ENCODE peak calls at places on chromosome 11, in eight cellular contexts. E is adrenal gland; B is activated naive CD8-positive, alpha-beta T cell treated with anti-CD3 and anti-CD28 coated beads, Interleukin-2, amount 10 ng/mL, durations not matched to agents 7 days and 5 days; V is CD4-positive, CD25-positive, alpha-beta regulatory T cell; S is NCI-H2029 treated with DMSO at 0.1 percent for 48 hours; F is activated CD4-positive, alpha-beta T cell treated with anti-CD3 and anti-CD28 coated beads for 48 hours; D is GM12865; K is AG10803. J is an unnamed sample.

GRCh38 chr11:102476069-102476468 is 23.5 kb upstream of the TMEM123 start:
- DNase-seq in S (no peak), V (no peak), B (no peak), E (no peak), K (peak), D (no peak), F (no peak), J (no peak)

GRCh38 chr11:86183694-86184093 is 60.9 kb upstream of the EED start:
- DNase-seq in K (no peak), S (no peak), V (no peak), B (no peak), F (peak), E (no peak), D (peak), J (no peak)

GRCh38 chr11:119602745-119603373 is 126.1 kb downstream of the NECTIN1 start:
- DNase-seq in K (no peak), D (no peak), S (no peak), E (no peak), B (no peak), F (no peak), V (no peak), J (no peak)

GRCh38 chr11:57571631-57572030 is 4.2 kb upstream of the UBE2L6 start:
- DNase-seq in F (no peak), K (no peak), B (no peak), V (no peak), S (no peak), D (no peak), E (no peak), J (no peak)

GRCh38 chr11:8338138-8338537 is 74.5 kb upstream of the LMO1 start:
- DNase-seq in S (no peak), F (peak), E (peak), D (peak), V (no peak), K (peak), B (peak), J (no peak)

GRCh38 chr11:118202599-118203422 is 22.0 kb downstream of the JAML start:
- DNase-seq in K (no peak), S (no peak), D (no peak), E (no peak), V (no peak), F (peak), B (peak), J (no peak)

GRCh38 chr11:35579557-35580396 is 38.5 kb upstream of the FJX1 start:
- DNase-seq in D (no peak), V (no peak), F (no peak), S (peak), B (no peak), K (peak), E (no peak), J (no peak)

GRCh38 chr11:69121621-69122336 is 34.0 kb upstream of the SMIM38 start:
- DNase-seq in K (no peak), B (no peak), F (no peak), V (no peak), E (no peak), S (no peak), D (no peak), J (no peak)

GRCh38 chr11:31542862-31543261 is 33.3 kb downstream of the ELP4 start:
- DNase-seq in K (no peak), V (no peak), B (no peak), D (no peak), S (no peak), E (no peak), F (no peak), J (no peak)

GRCh38 chr11:67423891-67424613 is 4.2 kb upstream of the RPS6KB2 start:
- DNase-seq in B (no peak), F (no peak), E (no peak), K (no peak), S (no peak), D (no peak), V (no peak), J (no peak)

GRCh38 chr11:8767466-8768142 is 85.0 kb downstream of the RPL27A start:
- DNase-seq in D (no peak), B (no peak), V (no peak), K (peak), S (no peak), F (no peak), E (no peak), J (no peak)

GRCh38 chr11:132373405-132374141 is 1003.2 kb downstream of the NTM start:
- DNase-seq in E (no peak), S (no peak), D (no peak), F (no peak), V (no peak), B (no peak), K (no peak), J (no peak)

GRCh38 chr11:75311858-75312288 is 39.6 kb downstream of the ARRB1 start:
- DNase-seq in B (no peak), D (no peak), V (no peak), F (no peak), K (peak), E (peak), S (no peak), J (no peak)

GRCh38 chr11:113689711-113690618 is 16.1 kb downstream of the TMPRSS5 start:
- DNase-seq in B (no peak), V (no peak), K (no peak), S (no peak), F (no peak), E (no peak), D (no peak), J (no peak)

J was measured in DMS153.